ENCODE peak calls at places on chromosomes 3 and 15, in nine cellular contexts. K is aorta, N is psoas muscle, J is neural progenitor cell, M is sigmoid colon, R is gastrocnemius medialis, F is OCI-LY7, P is tibial nerve, L is brain microvascular endothelial cell. O is an unnamed sample.

GRCh38 chr3:155169221-155169620 is 89.1 kb downstream of the MME start:
- DNase-seq in M (no peak), P (no peak), L (no peak), K (no peak), F (no peak), R (no peak), J (no peak), N (no peak), O (no peak)

GRCh38 chr15:25759421-25759820 is 103.7 kb downstream of the ATP10A start:
- DNase-seq in M (no peak), K (no peak), F (no peak), L (no peak), N (no peak), J (no peak), P (no peak), R (no peak), O (no peak)

GRCh38 chr3:195095035-195095703 is 175.8 kb downstream of the XXYLT1 start:
- DNase-seq in F (peak; percentile 52), N (peak; percentile 38), R (no peak), J (no peak), L (no peak), K (peak; percentile 66), P (no peak), M (no peak), O (peak; percentile 28)

GRCh38 chr15:28106294-28107110 is 7.4 kb upstream of the OCA2 start:
- DNase-seq in P (no peak), J (peak; percentile 45), M (peak; percentile 62), L (no peak), K (no peak), N (no peak), R (no peak), F (no peak), O (peak; percentile 48)

GRCh38 chr3:20136231-20136630 is 49.8 kb downstream of the SGO1 start:
- DNase-seq in J (no peak), P (no peak), R (no peak), M (no peak), N (no peak), F (no peak), L (no peak), K (no peak), O (no peak)

GRCh38 chr15:25407950-25408349 is 30.9 kb downstream of the UBE3A start:
- DNase-seq in R (no peak), L (no peak), K (no peak), N (no peak), J (no peak), M (no peak), P (no peak), F (no peak), O (no peak)

GRCh38 chr15:90873998-90874605 is 5.7 kb downstream of the FURIN start:
- DNase-seq in N (no peak), J (peak; percentile 61), P (no peak), R (no peak), K (no peak), M (no peak), F (no peak), L (no peak), O (peak; percentile 90)

GRCh38 chr3:117355566-117355965 is 646.0 kb downstream of the TUSC7 start:
- DNase-seq in F (no peak), M (no peak), J (peak; percentile 71), P (no peak), K (no peak), N (no peak), L (no peak), R (no peak), O (no peak)

GRCh38 chr3:195869413-195870001 is 38.8 kb downstream of the TNK2 start:
- DNase-seq in M (no peak), K (peak; percentile 69), F (no peak), J (no peak), N (peak; percentile 44), R (no peak), L (no peak), P (no peak), O (no peak)

GRCh38 chr15:56871180-56871579 is 47.3 kb upstream of the TCF12 start:
- DNase-seq in P (no peak), L (peak; percentile 54), M (no peak), K (no peak), R (no peak), J (no peak), F (no peak), N (no peak), O (no peak)

GRCh38 chr3:193869221-193870201 is 266.4 kb upstream of the HES1 start:
- DNase-seq in K (peak; percentile 85), J (peak; percentile 75), L (peak; percentile 90), N (no peak), R (no peak), F (no peak), M (peak; percentile 73), P (no peak), O (no peak)

GRCh38 chr3:80355144-80355543 is 587.3 kb upstream of the ROBO1 start:
- DNase-seq in K (no peak), J (no peak), M (no peak), L (no peak), N (no peak), P (no peak), F (no peak), R (no peak), O (no peak)

GRCh38 chr3:125418306-125418705 is 43.2 kb upstream of the ZNF148 start:
- DNase-seq in K (no peak), P (no peak), J (no peak), F (no peak), M (no peak), R (no peak), N (no peak), L (no peak), O (no peak)

GRCh38 chr3:141368925-141369794 is 856 bp downstream of the ZBTB38 start:
- DNase-seq in L (peak; percentile 79), M (no peak), N (no peak), J (no peak), P (no peak), F (no peak), K (no peak), R (no peak), O (no peak)

GRCh38 chr3:124890573-124891190 is 3.5 kb upstream of the ITGB5 start:
- DNase-seq in R (no peak), P (no peak), F (no peak), K (no peak), M (peak; percentile 14), L (no peak), J (no peak), N (no peak), O (no peak)

GRCh38 chr3:154552338-154552737 is 122.3 kb upstream of the GPR149 start:
- DNase-seq in N (no peak), L (no peak), P (no peak), R (no peak), M (no peak), K (no peak), J (peak; percentile 54), F (peak; percentile 10), O (no peak)

GRCh38 chr3:99980606-99981005 is 133.7 kb downstream of the FILIP1L start:
- DNase-seq in P (no peak), J (no peak), M (no peak), N (no peak), L (no peak), K (no peak), F (no peak), R (no peak), O (no peak)

GRCh38 chr15:51223771-51224229 is 114.6 kb downstream of the CYP19A1 start:
- DNase-seq in R (peak; percentile 41), F (no peak), K (no peak), L (peak; percentile 70), M (no peak), J (no peak), P (no peak), N (no peak), O (no peak)

GRCh38 chr15:78615151-78615589 is 5.6 kb downstream of the CHRNA3 start:
- DNase-seq in R (no peak), K (no peak), M (no peak), L (no peak), F (no peak), P (no peak), J (no peak), N (no peak), O (no peak)

GRCh38 chr3:71135373-71136088 is 448.0 kb downstream of the FOXP1 start:
- DNase-seq in M (no peak), P (no peak), F (peak; percentile 8), J (no peak), K (no peak), L (no peak), N (no peak), R (no peak), O (no peak)

GRCh38 chr3:118806423-118806822 is 228.2 kb downstream of the IGSF11 start:
- DNase-seq in J (no peak), L (no peak), R (no peak), P (no peak), N (no peak), K (no peak), F (no peak), M (no peak), O (no peak)
- H3K27ac ChIP-seq in J (no peak overlapping the region), L (no peak overlapping the region), R (no peak overlapping the region), P (no peak overlapping the region), N (no peak overlapping the region), K (no peak overlapping the region), F (no peak overlapping the region), M (no peak overlapping the region), O (no peak overlapping the region)

GRCh38 chr3:16427309-16427965 is 86.1 kb downstream of the RFTN1 start:
- DNase-seq in M (peak; percentile 79), P (no peak), L (peak; percentile 86), F (no peak), K (no peak), N (no peak), R (peak; percentile 28), J (no peak), O (no peak)
- H3K36me3 ChIP-seq in M (no peaks in the 10 kb centered on the region), P (no peaks in the 10 kb centered on the region), L (peaks cover 10% of the 10 kb centered on the region), F (peaks cover 94% of the 10 kb centered on the region), K (no peaks in the 10 kb centered on the region), N (no peaks in the 10 kb centered on the region), R (no peaks in the 10 kb centered on the region), J (no peaks in the 10 kb centered on the region), O (peaks cover 10% of the 10 kb centered on the region)

DNA sequence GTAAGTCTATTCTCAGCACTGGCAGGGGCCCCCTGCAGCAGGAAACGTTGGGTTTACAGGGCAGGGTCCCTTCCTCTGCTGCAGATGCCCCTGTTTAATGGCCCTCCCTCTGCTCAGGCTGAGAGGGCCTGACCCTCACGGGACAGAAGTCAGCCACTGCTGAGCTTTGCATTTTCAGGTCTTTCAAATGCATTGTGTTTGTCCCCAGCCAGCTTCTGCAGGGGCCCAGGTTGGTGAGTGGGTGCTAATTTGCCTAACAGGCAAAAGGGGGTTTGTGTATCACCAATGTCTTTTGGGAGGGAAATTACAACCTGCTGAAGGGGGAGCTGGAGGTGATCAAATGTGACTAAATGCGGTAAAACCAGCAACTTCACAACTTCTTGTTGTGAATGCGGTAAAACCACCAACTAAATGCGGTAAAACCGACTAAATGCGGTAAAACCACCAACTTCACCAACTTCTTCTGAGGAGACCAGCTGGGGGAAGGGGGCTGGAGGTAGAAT is 44.8 kb upstream of the UBE2E1 start:
- DNase-seq in P (no peak), F (peak; percentile 90), N (no peak), R (no peak), K (no peak), J (peak; percentile 24), M (no peak), L (no peak), O (no peak)
- H3K27ac ChIP-seq in P (no peak overlapping the region), F (peak overlapping the region; percentile 92), N (no peak overlapping the region), R (no peak overlapping the region), K (no peak overlapping the region), J (no peak overlapping the region), M (no peak overlapping the region), L (no peak overlapping the region), O (no peak overlapping the region)

DNA sequence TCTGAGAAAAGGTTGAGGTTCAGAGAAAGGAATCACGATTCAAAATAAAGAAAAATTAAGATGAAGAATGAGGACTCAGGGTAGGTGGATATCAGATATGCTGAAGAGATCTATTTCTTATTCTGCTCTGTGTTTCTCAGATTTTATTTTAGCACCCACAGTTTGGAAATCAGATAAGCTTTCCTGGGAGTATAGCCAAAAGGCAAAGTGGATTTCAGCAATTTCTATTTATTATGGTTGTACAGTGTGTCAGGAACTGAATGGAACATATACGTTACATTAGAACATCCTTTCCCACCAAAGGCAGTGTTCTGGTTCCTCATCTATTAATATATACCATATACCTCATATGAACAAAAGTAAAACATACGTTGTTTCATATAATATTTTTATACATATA is 18.9 kb downstream of the PEX5L start:
- DNase-seq in F (no peak), K (no peak), J (no peak), L (no peak), P (no peak), N (no peak), R (no peak), M (no peak), O (no peak)
- H3K36me3 ChIP-seq in F (no peaks in the 10 kb centered on the region), K (no peaks in the 10 kb centered on the region), J (no peaks in the 10 kb centered on the region), L (no peaks in the 10 kb centered on the region), P (no peaks in the 10 kb centered on the region), N (no peaks in the 10 kb centered on the region), R (no peaks in the 10 kb centered on the region), M (no peaks in the 10 kb centered on the region), O (no peaks in the 10 kb centered on the region)

O was measured in lower lobe of right lung.